ENCODE peak calls at places on chromosomes 12 and 14, in ten cellular contexts. One of them, this sample, is unnamed.

GRCh38 chr14:34199585-34199984 is 248.7 kb upstream of the EGLN3 start:
- DNase-seq in ovary: no peak
- DNase-seq in A549: no peak
- DNase-seq in tibial nerve: no peak
- DNase-seq in esophagus muscularis mucosa: no peak
- DNase-seq in K562: no peak
- DNase-seq in sigmoid colon: no peak
- DNase-seq in transverse colon: no peak
- DNase-seq in HepG2: no peak
- DNase-seq in upper lobe of left lung: no peak
- DNase-seq in this sample: no peak

GRCh38 chr12:26790645-26790994 is 42.4 kb downstream of the ITPR2 start:
- DNase-seq in ovary: no peak
- DNase-seq in A549: no peak
- DNase-seq in tibial nerve: no peak
- DNase-seq in esophagus muscularis mucosa: no peak
- DNase-seq in K562: no peak
- DNase-seq in sigmoid colon: no peak
- DNase-seq in transverse colon: no peak
- DNase-seq in HepG2: no peak
- DNase-seq in upper lobe of left lung: peak; percentile 33
- DNase-seq in this sample: no peak

GRCh38 chr12:54616933-54617535 is 17.7 kb downstream of the LACRT start:
- DNase-seq in ovary: no peak
- DNase-seq in A549: no peak
- DNase-seq in tibial nerve: no peak
- DNase-seq in esophagus muscularis mucosa: no peak
- DNase-seq in K562: no peak
- DNase-seq in sigmoid colon: no peak
- DNase-seq in transverse colon: no peak
- DNase-seq in HepG2: no peak
- DNase-seq in upper lobe of left lung: no peak
- DNase-seq in this sample: peak; percentile 40

GRCh38 chr14:62897057-62897456 is 148.2 kb downstream of the KCNH5 start:
- DNase-seq in ovary: no peak
- DNase-seq in A549: no peak
- DNase-seq in tibial nerve: no peak
- DNase-seq in esophagus muscularis mucosa: no peak
- DNase-seq in K562: no peak
- DNase-seq in sigmoid colon: no peak
- DNase-seq in transverse colon: no peak
- DNase-seq in HepG2: no peak
- DNase-seq in upper lobe of left lung: no peak
- DNase-seq in this sample: no peak

GRCh38 chr14:100364403-100364802 is 41.3 kb downstream of the SLC25A47 start:
- DNase-seq in ovary: no peak
- DNase-seq in A549: no peak
- DNase-seq in tibial nerve: no peak
- DNase-seq in esophagus muscularis mucosa: no peak
- DNase-seq in K562: no peak
- DNase-seq in sigmoid colon: no peak
- DNase-seq in transverse colon: no peak
- DNase-seq in HepG2: no peak
- DNase-seq in upper lobe of left lung: no peak
- DNase-seq in this sample: no peak

GRCh38 chr14:76328457-76329137 is 47.3 kb upstream of the ESRRB start:
- DNase-seq in ovary: no peak
- DNase-seq in A549: no peak
- DNase-seq in tibial nerve: no peak
- DNase-seq in esophagus muscularis mucosa: no peak
- DNase-seq in K562: no peak
- DNase-seq in sigmoid colon: peak; percentile 25
- DNase-seq in transverse colon: no peak
- DNase-seq in HepG2: peak; percentile 12
- DNase-seq in upper lobe of left lung: no peak
- DNase-seq in this sample: no peak

GRCh38 chr12:110224379-110225304 is 56.4 kb upstream of the ATP2A2 start:
- DNase-seq in ovary: no peak
- DNase-seq in A549: peak; percentile 88
- DNase-seq in tibial nerve: peak; percentile 25
- DNase-seq in esophagus muscularis mucosa: no peak
- DNase-seq in K562: peak; percentile 23
- DNase-seq in sigmoid colon: peak; percentile 77
- DNase-seq in transverse colon: no peak
- DNase-seq in HepG2: peak; percentile 52
- DNase-seq in upper lobe of left lung: peak; percentile 38
- DNase-seq in this sample: no peak

GRCh38 chr12:112179341-112179740 is 54.0 kb downstream of the TRAFD1 start:
- DNase-seq in ovary: no peak
- DNase-seq in A549: no peak
- DNase-seq in tibial nerve: no peak
- DNase-seq in esophagus muscularis mucosa: no peak
- DNase-seq in K562: no peak
- DNase-seq in sigmoid colon: peak; percentile 52
- DNase-seq in transverse colon: no peak
- DNase-seq in HepG2: no peak
- DNase-seq in upper lobe of left lung: no peak
- DNase-seq in this sample: no peak

GRCh38 chr14:82354126-82354525 is 820.5 kb upstream of the SEL1L start:
- DNase-seq in ovary: no peak
- DNase-seq in A549: no peak
- DNase-seq in tibial nerve: no peak
- DNase-seq in esophagus muscularis mucosa: no peak
- DNase-seq in K562: no peak
- DNase-seq in sigmoid colon: no peak
- DNase-seq in transverse colon: no peak
- DNase-seq in HepG2: no peak
- DNase-seq in upper lobe of left lung: no peak
- DNase-seq in this sample: no peak

GRCh38 chr14:73829526-73830431 is 21.9 kb upstream of the PTGR2 start:
- DNase-seq in ovary: no peak
- DNase-seq in A549: peak; percentile 43
- DNase-seq in tibial nerve: peak; percentile 29
- DNase-seq in esophagus muscularis mucosa: no peak
- DNase-seq in K562: peak; percentile 69
- DNase-seq in sigmoid colon: no peak
- DNase-seq in transverse colon: no peak
- DNase-seq in HepG2: peak; percentile 45
- DNase-seq in upper lobe of left lung: peak; percentile 73
- DNase-seq in this sample: no peak

GRCh38 chr12:108784270-108784669 is 53.0 kb upstream of the CORO1C start:
- DNase-seq in ovary: no peak
- DNase-seq in A549: no peak
- DNase-seq in tibial nerve: no peak
- DNase-seq in esophagus muscularis mucosa: no peak
- DNase-seq in K562: no peak
- DNase-seq in sigmoid colon: no peak
- DNase-seq in transverse colon: no peak
- DNase-seq in HepG2: no peak
- DNase-seq in upper lobe of left lung: peak; percentile 76
- DNase-seq in this sample: no peak

GRCh38 chr14:52043690-52044089 is 25.2 kb downstream of the NID2 start:
- DNase-seq in ovary: no peak
- DNase-seq in A549: peak; percentile 60
- DNase-seq in tibial nerve: no peak
- DNase-seq in esophagus muscularis mucosa: peak; percentile 89
- DNase-seq in K562: peak; percentile 6
- DNase-seq in sigmoid colon: no peak
- DNase-seq in transverse colon: peak; percentile 49
- DNase-seq in HepG2: peak; percentile 21
- DNase-seq in upper lobe of left lung: no peak
- DNase-seq in this sample: no peak

DNA sequence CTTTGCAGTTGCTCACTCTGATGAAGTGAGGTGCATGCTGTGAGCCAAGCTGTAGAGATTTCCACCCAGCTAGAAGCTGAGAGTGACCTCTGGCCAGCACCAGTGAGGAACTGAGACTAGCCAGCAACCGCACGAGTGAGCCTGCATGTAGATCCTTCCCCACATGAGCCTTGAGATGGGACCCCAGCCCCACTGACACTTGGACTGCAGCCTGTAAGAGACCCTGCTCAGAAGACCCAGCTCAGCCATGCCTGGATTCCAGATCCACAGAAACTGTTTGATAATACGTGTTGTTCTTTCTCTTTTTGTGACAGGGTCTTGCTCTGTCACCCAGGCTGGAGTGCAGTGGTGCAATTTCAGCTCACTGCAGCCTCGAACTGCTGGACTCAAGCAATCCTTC is 229.2 kb downstream of the GLT1D1 start:
- DNase-seq in ovary: no peak
- DNase-seq in A549: no peak
- DNase-seq in tibial nerve: no peak
- DNase-seq in esophagus muscularis mucosa: no peak
- DNase-seq in K562: no peak
- DNase-seq in sigmoid colon: no peak
- DNase-seq in transverse colon: no peak
- DNase-seq in HepG2: no peak
- DNase-seq in upper lobe of left lung: no peak
- DNase-seq in this sample: no peak
- TF ChIP-seq EP300 in ovary: no peak
- TF ChIP-seq EP300 in A549: no peak
- TF ChIP-seq EP300 in tibial nerve: no peak
- TF ChIP-seq EP300 in esophagus muscularis mucosa: no peak
- TF ChIP-seq EP300 in K562: no peak
- TF ChIP-seq EP300 in sigmoid colon: no peak
- TF ChIP-seq EP300 in transverse colon: no peak
- TF ChIP-seq EP300 in HepG2: no peak
- TF ChIP-seq EP300 in upper lobe of left lung: no peak
- TF ChIP-seq EP300 in this sample: no peak

GRCh38 chr12:40969796-40970195 is 218.3 kb upstream of the PDZRN4 start:
- DNase-seq in ovary: no peak
- DNase-seq in A549: no peak
- DNase-seq in tibial nerve: no peak
- DNase-seq in esophagus muscularis mucosa: no peak
- DNase-seq in K562: no peak
- DNase-seq in sigmoid colon: no peak
- DNase-seq in transverse colon: no peak
- DNase-seq in HepG2: no peak
- DNase-seq in upper lobe of left lung: peak; percentile 22
- DNase-seq in this sample: no peak
- TF ChIP-seq CTCF in ovary: no peak
- TF ChIP-seq CTCF in A549: no peak
- TF ChIP-seq CTCF in tibial nerve: no peak
- TF ChIP-seq CTCF in esophagus muscularis mucosa: no peak
- TF ChIP-seq CTCF in K562: no peak
- TF ChIP-seq CTCF in sigmoid colon: no peak
- TF ChIP-seq CTCF in transverse colon: no peak
- TF ChIP-seq CTCF in HepG2: no peak
- TF ChIP-seq CTCF in upper lobe of left lung: no peak
- TF ChIP-seq CTCF in this sample: no peak

DNA sequence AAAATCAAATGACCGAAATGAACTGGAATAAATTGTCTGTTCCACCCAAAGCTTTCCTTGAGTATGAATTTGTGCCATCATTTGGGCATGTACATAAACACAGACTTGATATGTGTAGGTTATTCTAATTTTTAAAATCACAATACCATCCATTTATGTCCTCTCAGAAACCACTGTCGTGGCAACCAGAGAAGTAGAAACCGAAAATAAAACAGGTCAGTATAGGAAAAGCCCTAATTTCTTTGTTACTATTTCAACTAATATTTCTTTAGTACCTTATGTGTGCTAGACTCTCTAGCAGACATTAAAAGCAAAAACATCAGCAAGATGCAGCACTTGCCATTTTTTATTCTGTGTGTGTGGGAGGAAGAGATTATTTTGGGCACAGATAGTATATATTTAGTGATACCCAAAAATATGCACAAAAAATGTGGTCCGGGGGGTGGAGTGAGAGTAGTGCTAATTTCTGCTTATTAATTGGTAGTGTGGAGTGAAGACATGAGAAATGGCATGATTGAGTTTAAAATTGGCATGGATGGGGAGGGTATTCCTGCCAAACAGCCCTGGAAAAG is 130.8 kb upstream of the CNTN1 start:
- DNase-seq in ovary: no peak
- DNase-seq in A549: no peak
- DNase-seq in tibial nerve: no peak
- DNase-seq in esophagus muscularis mucosa: no peak
- DNase-seq in K562: no peak
- DNase-seq in sigmoid colon: no peak
- DNase-seq in transverse colon: no peak
- DNase-seq in HepG2: no peak
- DNase-seq in upper lobe of left lung: no peak
- DNase-seq in this sample: no peak
- H3K4me3 ChIP-seq in ovary: no peak overlapping the region
- H3K4me3 ChIP-seq in A549: no peak overlapping the region
- H3K4me3 ChIP-seq in tibial nerve: no peak overlapping the region
- H3K4me3 ChIP-seq in esophagus muscularis mucosa: no peak overlapping the region
- H3K4me3 ChIP-seq in K562: no peak overlapping the region
- H3K4me3 ChIP-seq in sigmoid colon: no peak overlapping the region
- H3K4me3 ChIP-seq in transverse colon: no peak overlapping the region
- H3K4me3 ChIP-seq in HepG2: no peak overlapping the region
- H3K4me3 ChIP-seq in upper lobe of left lung: no peak overlapping the region
- H3K4me3 ChIP-seq in this sample: no peak overlapping the region

DNA sequence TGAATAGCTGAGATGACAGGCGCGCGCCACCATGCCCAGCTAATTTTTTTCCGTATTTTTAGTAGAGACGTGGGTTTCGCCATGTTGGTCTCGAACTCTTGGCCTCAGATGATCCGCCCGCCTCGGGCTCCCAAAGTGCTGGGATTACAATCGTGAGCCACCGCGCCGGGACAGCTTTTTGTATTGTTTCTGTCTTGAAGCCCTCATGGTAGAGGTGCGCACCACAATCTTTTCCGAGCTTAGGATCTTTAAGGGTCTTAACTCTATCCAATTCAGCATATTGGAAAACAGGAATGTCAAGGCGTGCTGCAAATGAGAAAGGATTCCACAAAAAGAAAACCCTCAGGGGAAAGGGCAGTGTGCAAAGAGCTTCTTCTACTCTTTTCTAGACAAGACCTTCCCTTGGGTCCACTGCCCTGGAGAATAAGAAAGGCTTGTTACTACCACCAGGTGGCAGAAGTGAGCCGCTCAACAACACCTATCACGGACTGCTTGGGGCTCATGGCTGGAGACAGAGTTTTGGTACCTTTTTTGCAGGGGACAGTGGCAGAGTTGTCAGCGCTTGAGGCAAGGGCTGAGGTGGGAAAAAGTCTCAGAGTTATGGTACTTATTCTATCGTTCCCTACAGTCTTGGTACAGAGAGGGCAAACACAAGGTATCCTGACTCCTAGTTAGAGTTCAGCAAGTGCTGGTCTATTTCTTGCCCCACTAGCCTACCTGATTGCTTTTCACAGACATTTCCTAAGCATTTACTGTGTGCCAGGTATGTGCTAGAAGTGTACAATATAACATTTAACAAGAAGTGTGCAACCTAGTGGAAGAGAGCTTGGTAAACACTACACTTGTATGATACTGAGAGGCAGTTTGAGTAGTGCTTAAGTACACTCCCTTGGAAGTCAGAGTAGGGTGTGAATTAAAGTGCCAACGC is 16.4 kb upstream of the SP7 start:
- DNase-seq in ovary: peak; percentile 76
- DNase-seq in A549: peak; percentile 93
- DNase-seq in tibial nerve: peak; percentile 92
- DNase-seq in esophagus muscularis mucosa: peak; percentile 96
- DNase-seq in K562: peak; percentile 93
- DNase-seq in sigmoid colon: peak; percentile 92
- DNase-seq in transverse colon: peak; percentile 90
- DNase-seq in HepG2: peak; percentile 80
- DNase-seq in upper lobe of left lung: peak; percentile 89
- DNase-seq in this sample: peak; percentile 92
- TF ChIP-seq EP300 in ovary: no peak
- TF ChIP-seq EP300 in A549: no peak
- TF ChIP-seq EP300 in tibial nerve: no peak
- TF ChIP-seq EP300 in esophagus muscularis mucosa: no peak
- TF ChIP-seq EP300 in K562: no peak
- TF ChIP-seq EP300 in sigmoid colon: no peak
- TF ChIP-seq EP300 in transverse colon: no peak
- TF ChIP-seq EP300 in HepG2: no peak
- TF ChIP-seq EP300 in upper lobe of left lung: no peak
- TF ChIP-seq EP300 in this sample: no peak

This sample was measured in suprapubic skin.